ENCODE peak calls at places on chromosome 1, in ten cellular contexts. N is pancreas; Y is lung; A is mammary epithelial cell; X is IMR-90; U is CD8-positive, alpha-beta T cell; W is tibial artery; B is psoas muscle; J is heart right ventricle; Z is astrocyte. F is an unnamed sample.

GRCh38 chr1:172421974-172422604 is 1.6 kb downstream of the C1orf105 start:
- DNase-seq in Y (no peak), W (peak; percentile 66), N (no peak), J (no peak), U (no peak), X (no peak), Z (no peak), A (no peak), B (no peak), F (no peak)

GRCh38 chr1:210827481-210827880 is 306.5 kb downstream of the KCNH1 start:
- DNase-seq in J (no peak), Z (no peak), N (no peak), W (no peak), X (no peak), A (no peak), Y (no peak), B (no peak), U (no peak), F (no peak)

GRCh38 chr1:9181176-9181906 is 52.4 kb upstream of the GPR157 start:
- DNase-seq in Z (no peak), B (peak; percentile 86), A (peak; percentile 52), U (peak; percentile 54), W (peak; percentile 76), X (peak; percentile 49), J (peak; percentile 70), Y (peak; percentile 73), N (peak; percentile 59), F (no peak)

GRCh38 chr1:52127181-52128175 is 14.4 kb upstream of the ZFYVE9 start:
- DNase-seq in Z (peak; percentile 39), J (peak; percentile 36), Y (peak; percentile 30), B (no peak), A (peak; percentile 54), X (peak; percentile 77), N (peak; percentile 30), W (no peak), U (no peak), F (no peak)

GRCh38 chr1:47738560-47739182 is 258.5 kb downstream of the TRABD2B start:
- DNase-seq in U (no peak), N (no peak), X (peak; percentile 11), W (no peak), J (peak; percentile 55), Z (peak; percentile 10), B (peak; percentile 64), A (peak; percentile 32), Y (peak; percentile 61), F (no peak)

GRCh38 chr1:62725981-62726588 is 37.9 kb upstream of the DOCK7 start:
- DNase-seq in J (no peak), U (no peak), A (no peak), B (no peak), Z (peak; percentile 18), X (peak; percentile 46), N (no peak), Y (no peak), W (no peak), F (no peak)

GRCh38 chr1:85495556-85495955 is 30.6 kb upstream of the DDAH1 start:
- DNase-seq in U (no peak), A (peak; percentile 84), Y (peak; percentile 63), J (no peak), X (peak; percentile 70), Z (peak; percentile 76), N (peak; percentile 19), W (no peak), B (peak; percentile 49), F (no peak)

GRCh38 chr1:32448773-32449456 is 16.0 kb upstream of the ZBTB8B start:
- DNase-seq in Z (no peak), X (no peak), J (no peak), U (no peak), B (no peak), Y (no peak), W (peak; percentile 6), N (no peak), A (no peak), F (no peak)

GRCh38 chr1:43298055-43298454 is 2.7 kb upstream of the TIE1 start:
- DNase-seq in U (no peak), N (no peak), J (no peak), B (no peak), Z (no peak), A (no peak), X (no peak), W (no peak), Y (no peak), F (no peak)

GRCh38 chr1:43299101-43299500 is 1.7 kb upstream of the TIE1 start:
- DNase-seq in B (no peak), Y (no peak), W (no peak), A (no peak), U (no peak), N (no peak), J (no peak), X (no peak), Z (no peak), F (no peak)

GRCh38 chr1:43302721-43303476 is 2.1 kb downstream of the TIE1 start:
- DNase-seq in U (no peak), Z (peak; percentile 28), N (no peak), A (no peak), X (peak; percentile 52), B (no peak), W (no peak), J (no peak), Y (no peak), F (no peak)

GRCh38 chr1:43302226-43302625 is 1.4 kb downstream of the TIE1 start:
- DNase-seq in W (no peak), Y (no peak), X (no peak), U (no peak), B (no peak), N (no peak), Z (no peak), A (no peak), J (no peak), F (no peak)

DNA sequence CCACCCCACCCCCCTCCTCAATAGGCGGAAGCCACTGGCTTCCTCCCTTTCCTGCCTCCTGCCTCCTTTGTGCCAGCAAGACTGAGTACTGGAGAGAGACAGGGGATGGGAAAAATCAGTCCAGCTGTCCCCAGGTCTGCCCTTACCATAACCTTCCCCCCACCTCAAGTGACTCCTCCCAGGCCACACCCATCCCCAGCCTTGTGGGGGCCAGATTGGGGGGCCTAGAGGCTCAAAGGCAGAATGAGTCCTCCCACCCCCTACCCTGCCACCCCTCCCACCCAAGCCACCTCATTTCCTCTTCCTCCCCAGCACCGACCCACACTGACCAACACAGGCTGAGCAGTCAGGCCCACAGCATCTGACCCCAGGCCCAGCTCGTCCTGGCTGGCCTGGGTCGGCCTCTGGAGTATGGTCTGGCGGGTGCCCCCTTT is at the start of gene TIE1:
- DNase-seq in B (no peak), A (no peak), N (no peak), J (peak; percentile 80), W (no peak), Y (no peak), U (no peak), Z (no peak), X (no peak), F (no peak)
- H3K27ac ChIP-seq in B (peak within 1 kb of the TSS; percentile 53), A (no peak within 1 kb of the TSS), N (no peak within 1 kb of the TSS), J (peak within 1 kb of the TSS; percentile 90), W (no peak within 1 kb of the TSS), Y (peak within 1 kb of the TSS; percentile 48), U (no peak within 1 kb of the TSS), Z (no peak within 1 kb of the TSS), X (no peak within 1 kb of the TSS), F (peak within 1 kb of the TSS; percentile 10)

GRCh38 chr1:201774983-201775344 is 54.0 kb upstream of the IPO9 start:
- DNase-seq in Y (no peak), A (no peak), B (no peak), Z (no peak), N (no peak), U (no peak), J (no peak), X (no peak), W (no peak), F (no peak)

GRCh38 chr1:201775380-201775779 is 53.6 kb upstream of the IPO9 start:
- DNase-seq in N (no peak), B (no peak), U (no peak), X (no peak), J (no peak), Y (no peak), A (no peak), W (no peak), Z (no peak), F (no peak)

GRCh38 chr1:201774224-201774982 is 54.6 kb upstream of the IPO9 start:
- DNase-seq in Z (peak; percentile 93), W (no peak), A (peak; percentile 86), X (peak; percentile 89), J (no peak), N (no peak), B (no peak), Y (no peak), U (no peak), F (no peak)

GRCh38 chr1:201772178-201772577 is 56.8 kb upstream of the IPO9 start:
- DNase-seq in Z (no peak), Y (no peak), A (no peak), X (no peak), U (no peak), W (no peak), B (no peak), N (no peak), J (no peak), F (no peak)

DNA sequence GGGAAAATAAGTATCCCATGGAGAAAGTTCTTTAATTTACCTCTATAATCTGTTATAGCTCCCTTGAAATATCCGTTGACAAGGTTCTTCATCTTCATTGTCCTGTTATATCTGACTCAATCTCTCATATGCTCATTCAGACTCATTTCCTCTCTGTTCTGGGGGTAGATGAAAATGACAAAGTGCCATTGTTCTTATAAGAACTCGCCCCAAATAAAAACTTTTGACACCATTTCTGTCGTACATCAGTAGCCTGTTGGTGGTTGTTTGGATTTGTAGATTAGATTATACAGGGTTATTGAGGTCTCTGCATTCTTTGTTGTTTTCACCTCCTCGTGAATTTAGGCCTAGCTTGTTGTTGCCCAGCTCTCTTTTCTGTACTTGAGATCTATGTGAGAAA is 55.2 kb upstream of the IPO9 start:
- DNase-seq in Z (peak; percentile 52), N (no peak), A (peak; percentile 75), B (no peak), W (no peak), U (no peak), J (no peak), X (no peak), Y (no peak), F (no peak)
- H3K4me1 ChIP-seq in Z (peaks cover 53% of the 10 kb centered on the region), N (peaks cover 3% of the 10 kb centered on the region), A (peaks cover 68% of the 10 kb centered on the region), B (peaks cover 6% of the 10 kb centered on the region), W (peaks cover 78% of the 10 kb centered on the region), U (no peaks in the 10 kb centered on the region), J (peaks cover 75% of the 10 kb centered on the region), X (peaks cover 16% of the 10 kb centered on the region), Y (peaks cover 43% of the 10 kb centered on the region), F (peaks cover 14% of the 10 kb centered on the region)

DNA sequence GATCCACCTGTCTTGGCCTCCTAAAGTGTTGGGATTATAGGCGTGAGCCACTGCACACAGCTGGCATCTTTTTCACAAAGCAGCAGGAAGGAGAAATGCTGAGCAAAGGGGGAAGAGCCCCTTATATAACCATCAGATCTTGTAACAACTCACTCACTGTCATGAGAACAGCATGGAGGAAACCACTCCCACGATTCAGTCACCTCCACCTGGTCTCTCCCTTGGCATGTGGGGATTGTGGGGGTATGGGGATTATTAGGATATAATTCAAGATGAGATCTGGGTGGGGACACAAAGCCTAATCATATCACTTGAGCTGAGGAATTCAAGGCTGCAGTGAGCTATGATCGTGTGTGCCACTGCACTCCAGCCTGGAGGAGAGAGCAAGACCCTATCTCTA is 3.0 kb upstream of the MFSD2A start:
- DNase-seq in Z (no peak), Y (no peak), X (no peak), U (no peak), W (no peak), N (no peak), J (no peak), B (no peak), A (no peak), F (no peak)
- H3K27ac ChIP-seq in Z (no peak overlapping the region), Y (no peak overlapping the region), X (no peak overlapping the region), U (no peak overlapping the region), W (no peak overlapping the region), N (no peak overlapping the region), J (peak overlapping the region; percentile 77), B (peak overlapping the region; percentile 60), A (no peak overlapping the region), F (no peak overlapping the region)

DNA sequence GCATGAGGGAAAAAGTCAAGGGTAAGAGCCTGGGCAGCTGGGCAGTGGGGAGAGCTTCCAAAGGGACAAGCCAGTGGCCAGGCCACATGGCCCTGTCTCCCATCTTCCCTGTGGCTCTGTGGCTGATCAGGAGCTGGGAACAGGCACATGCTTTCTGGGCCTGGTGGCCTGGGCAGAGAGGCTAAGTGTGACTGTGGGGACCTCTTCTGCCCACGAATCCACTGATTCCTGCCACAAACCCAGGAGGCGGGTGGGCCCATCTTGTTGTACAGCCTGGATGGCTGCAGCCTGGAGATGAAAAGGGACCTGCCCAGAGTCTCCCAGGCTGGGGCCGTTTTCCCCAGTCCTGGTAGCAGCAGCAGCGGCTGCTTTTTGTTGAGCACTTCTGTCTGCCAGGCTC is 55.6 kb upstream of the EPS8L3 start:
- DNase-seq in Y (no peak), J (no peak), U (no peak), N (no peak), B (no peak), W (no peak), Z (no peak), X (no peak), A (no peak), F (no peak)
- H3K4me1 ChIP-seq in Y (peaks cover 4% of the 10 kb centered on the region), J (peaks cover 27% of the 10 kb centered on the region), U (no peaks in the 10 kb centered on the region), N (no peaks in the 10 kb centered on the region), B (peaks cover 32% of the 10 kb centered on the region), W (peaks cover 70% of the 10 kb centered on the region), Z (peaks cover 28% of the 10 kb centered on the region), X (peaks cover 26% of the 10 kb centered on the region), A (peaks cover 31% of the 10 kb centered on the region), F (peaks cover 30% of the 10 kb centered on the region)